ENCODE peak calls at places on chromosomes 12 and 14, in eight cellular contexts. P is GM23248, W is vagina, E is SJCRH30, I is upper lobe of right lung, F is coronary artery, N is brain microvascular endothelial cell, A is sigmoid colon. S is an unnamed sample.

GRCh38 chr12:86429824-86430223 is 173.6 kb upstream of the MGAT4C start:
- DNase-seq in F (no peak), I (no peak), P (no peak), A (no peak), W (no peak), N (no peak), E (no peak), S (no peak)

GRCh38 chr12:27966870-27967269 is 5.7 kb downstream of the PTHLH start:
- DNase-seq in E (peak), I (no peak), F (no peak), N (peak), A (no peak), W (no peak), P (peak), S (no peak)

GRCh38 chr12:127928615-127929014 is 338.4 kb upstream of the TMEM132C start:
- DNase-seq in W (no peak), F (no peak), A (no peak), E (no peak), N (peak), P (peak), I (no peak), S (no peak)

GRCh38 chr12:121814429-121815119 is 10.8 kb downstream of the SETD1B start:
- DNase-seq in F (no peak), A (peak), N (no peak), I (no peak), E (no peak), P (no peak), W (no peak), S (no peak)

GRCh38 chr12:124720687-124721500 is 142.8 kb downstream of the SCARB1 start:
- DNase-seq in I (no peak), W (no peak), E (peak), N (no peak), F (no peak), P (peak), A (peak), S (no peak)

GRCh38 chr12:3073438-3074255 is 3.5 kb upstream of the TSPAN9 start:
- DNase-seq in F (peak), E (peak), I (peak), N (peak), A (peak), P (peak), W (no peak), S (no peak)

GRCh38 chr12:118119449-118119879 is 15.7 kb upstream of the VSIG10 start:
- DNase-seq in F (no peak), N (no peak), P (no peak), A (no peak), I (no peak), W (no peak), E (no peak), S (no peak)

GRCh38 chr14:76964695-76965094 is 63.8 kb downstream of the IRF2BPL start:
- DNase-seq in I (no peak), E (no peak), A (no peak), N (no peak), F (no peak), P (no peak), W (no peak), S (no peak)

GRCh38 chr12:46560078-46560477 is 187.5 kb upstream of the SLC38A2 start:
- DNase-seq in N (no peak), F (no peak), A (no peak), P (no peak), W (no peak), E (no peak), I (no peak), S (no peak)

GRCh38 chr12:11904124-11904523 is 166.6 kb upstream of the BCL2L14 start:
- DNase-seq in E (no peak), N (no peak), W (no peak), F (no peak), P (no peak), I (no peak), A (no peak), S (no peak)

GRCh38 chr12:29278673-29279420 is 102.1 kb downstream of the ERGIC2 start:
- DNase-seq in A (no peak), I (no peak), N (peak), F (no peak), P (peak), W (no peak), E (no peak), S (no peak)

GRCh38 chr12:89731614-89732013 is 23.0 kb upstream of the ATP2B1 start:
- DNase-seq in P (peak), I (no peak), N (peak), F (no peak), E (no peak), W (no peak), A (no peak), S (no peak)

GRCh38 chr12:95126076-95126475 is 52.7 kb upstream of the NR2C1 start:
- DNase-seq in P (no peak), W (no peak), I (no peak), E (peak), A (no peak), N (no peak), F (no peak), S (no peak)

GRCh38 chr12:51592034-51592705 is 1.1 kb downstream of the SCN8A start:
- DNase-seq in N (no peak), A (no peak), F (no peak), W (no peak), P (peak), I (no peak), E (no peak), S (no peak)

GRCh38 chr12:69065804-69066203 is 132.8 kb upstream of the CPM start:
- DNase-seq in I (no peak), N (no peak), P (no peak), W (no peak), E (no peak), F (no peak), A (no peak), S (no peak)

GRCh38 chr12:7512528-7512927 is 9.0 kb upstream of the CD163 start:
- DNase-seq in F (no peak), P (peak), I (peak), A (peak), W (no peak), N (peak), E (peak), S (no peak)

GRCh38 chr12:119838781-119839180 is 38.3 kb downstream of the CIT start:
- DNase-seq in P (no peak), A (no peak), N (no peak), I (no peak), F (no peak), W (no peak), E (no peak), S (no peak)

GRCh38 chr12:66003951-66004350 is 126.6 kb downstream of the LLPH start:
- DNase-seq in E (no peak), A (no peak), F (no peak), W (no peak), I (no peak), N (no peak), P (no peak), S (no peak)

GRCh38 chr14:96797943-96798349 is 764 bp downstream of the VRK1 start:
- DNase-seq in E (peak), A (no peak), I (no peak), N (no peak), W (no peak), F (no peak), P (peak), S (no peak)

GRCh38 chr12:44968960-44969359 is 81.9 kb downstream of the DBX2 start:
- DNase-seq in P (no peak), E (no peak), N (no peak), F (no peak), A (no peak), I (no peak), W (no peak), S (no peak)

GRCh38 chr14:69614592-69614991 is 3.2 kb downstream of the SUSD6 start:
- DNase-seq in F (no peak), N (no peak), I (no peak), P (no peak), W (no peak), A (no peak), E (no peak), S (no peak)

GRCh38 chr12:110694330-110694891 is 5.5 kb upstream of the HVCN1 start:
- DNase-seq in N (no peak), F (no peak), P (no peak), E (no peak), I (peak), A (peak), W (no peak), S (no peak)

GRCh38 chr12:65308001-65308400 is 29.5 kb downstream of the MSRB3 start:
- DNase-seq in A (no peak), W (no peak), N (no peak), P (peak), F (no peak), I (no peak), E (no peak), S (no peak)

GRCh38 chr12:11059784-11060183 is 2.3 kb downstream of the TAS2R46 start:
- DNase-seq in I (no peak), W (no peak), E (no peak), N (no peak), F (no peak), P (peak), A (no peak), S (no peak)

GRCh38 chr14:105206873-105207272 is 25.8 kb upstream of the NUDT14 start:
- DNase-seq in F (no peak), E (no peak), P (no peak), N (no peak), W (no peak), I (no peak), A (no peak), S (no peak)
- H3K27ac ChIP-seq in F (no peak), E (no peak), P (no peak), N (no peak), W (no peak), I (no peak), A (no peak), S (no peak)

GRCh38 chr12:604956-605355 is 58.3 kb downstream of the NINJ2 start:
- DNase-seq in A (no peak), P (no peak), F (no peak), E (no peak), W (no peak), N (no peak), I (no peak), S (no peak)
- H3K27ac ChIP-seq in A (no peak), P (no peak), F (no peak), E (no peak), W (no peak), N (no peak), I (no peak), S (peak)

GRCh38 chr12:112134731-112135130 is 9.4 kb downstream of the TRAFD1 start:
- DNase-seq in I (no peak), E (no peak), A (no peak), N (no peak), F (no peak), P (no peak), W (no peak), S (no peak)

GRCh38 chr12:112131686-112132085 is 6.3 kb downstream of the TRAFD1 start:
- DNase-seq in I (no peak), E (no peak), W (no peak), P (peak), F (no peak), N (no peak), A (no peak), S (no peak)

GRCh38 chr12:112130461-112130998 is 5.2 kb downstream of the TRAFD1 start:
- DNase-seq in I (no peak), E (no peak), F (no peak), A (no peak), W (no peak), P (peak), N (no peak), S (no peak)

GRCh38 chr12:112133418-112133817 is 8.1 kb downstream of the TRAFD1 start:
- DNase-seq in A (no peak), W (no peak), P (no peak), F (no peak), E (no peak), N (no peak), I (no peak), S (no peak)
- H3K27ac ChIP-seq in A (no peak), W (no peak), P (no peak), F (no peak), E (no peak), N (no peak), I (no peak), S (no peak)

DNA sequence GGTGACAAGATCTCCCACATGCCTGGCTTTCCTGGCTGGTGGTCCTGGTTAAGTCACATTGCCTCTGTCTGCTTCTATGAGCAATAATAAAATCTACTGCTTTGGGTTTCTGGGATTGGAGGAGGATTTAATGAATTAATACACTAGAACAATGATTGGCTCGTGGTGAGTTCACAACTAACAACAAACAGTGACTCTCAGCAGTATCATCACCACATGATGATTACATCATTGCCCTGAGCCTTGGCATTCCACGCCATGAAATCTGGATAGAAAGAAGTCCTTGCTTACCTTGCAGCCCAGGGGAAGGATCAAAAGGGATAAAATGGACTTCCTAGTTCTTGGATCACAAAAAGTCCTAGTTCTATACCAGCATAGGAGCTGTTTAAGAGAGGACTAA is 1069.0 kb downstream of the VRK1 start:
- DNase-seq in F (no peak), E (no peak), N (no peak), P (no peak), W (no peak), A (no peak), I (no peak), S (no peak)
- H3K27ac ChIP-seq in F (no peak), E (no peak), N (no peak), P (no peak), W (no peak), A (no peak), I (no peak), S (no peak)

GRCh38 chr12:67483871-67484554 is 164.5 kb upstream of the DYRK2 start:
- DNase-seq in I (no peak), E (no peak), A (no peak), N (no peak), P (peak), F (no peak), W (no peak), S (no peak)
- H3K27ac ChIP-seq in I (no peak), E (no peak), A (no peak), N (no peak), P (no peak), F (no peak), W (no peak), S (no peak)

GRCh38 chr14:103186894-103187586 is 63.8 kb downstream of the TNFAIP2 start:
- DNase-seq in P (no peak), E (no peak), F (no peak), A (peak), N (no peak), I (peak), W (no peak), S (no peak)
- H3K27ac ChIP-seq in P (no peak), E (no peak), F (no peak), A (no peak), N (no peak), I (no peak), W (no peak), S (no peak)

S was measured in substantia nigra.